ENCODE peak calls at places on chromosomes 4 and X, in six cellular contexts. Y, H, W, L, F and M are unnamed samples. For H3K9me3, the result is how much of the 10 kb centered on the place peaks cover.

GRCh38 chrX:47723689-47724088 is 64.7 kb upstream of the UXT start:
- DNase-seq in Y (no peak), H (no peak), W (no peak), L (no peak), F (no peak), M (no peak)

GRCh38 chr4:170109586-170110289 is 20.0 kb upstream of the AADAT start:
- DNase-seq in Y (no peak), H (no peak), W (peak), L (no peak), F (no peak), M (no peak)

GRCh38 chrX:15299945-15300851 is 15.2 kb downstream of the ASB11 start:
- DNase-seq in Y (no peak), H (peak), W (peak), L (no peak), F (no peak), M (no peak)

GRCh38 chr4:2009651-2010233 is 968 bp upstream of the NELFA start:
- DNase-seq in Y (peak), H (no peak), W (peak), L (peak), F (peak), M (no peak)

GRCh38 chr4:38013461-38014366 is 53.5 kb downstream of the PTTG2 start:
- DNase-seq in Y (no peak), H (no peak), W (peak), L (peak), F (peak), M (no peak)

GRCh38 chr4:5656415-5656814 is 51.9 kb downstream of the EVC2 start:
- DNase-seq in Y (no peak), H (no peak), W (no peak), L (no peak), F (no peak), M (no peak)

GRCh38 chr4:152735302-152735917 is 44.1 kb downstream of the TIGD4 start:
- DNase-seq in Y (no peak), H (peak), W (peak), L (no peak), F (no peak), M (no peak)

GRCh38 chr4:151014521-151015457 is at the start of gene LRBA:
- DNase-seq in Y (peak), H (peak), W (peak), L (peak), F (peak), M (peak)

GRCh38 chrX:115562492-115562872 is 1.5 kb downstream of the PLS3 start:
- DNase-seq in Y (no peak), H (no peak), W (peak), L (no peak), F (no peak), M (no peak)

GRCh38 chrX:110421499-110422455 is 63.1 kb downstream of the RTL9 start:
- DNase-seq in Y (peak), H (no peak), W (no peak), L (peak), F (peak), M (no peak)

GRCh38 chr4:72302981-72303704 is 265.9 kb downstream of the ADAMTS3 start:
- DNase-seq in Y (no peak), H (peak), W (peak), L (no peak), F (peak), M (no peak)

GRCh38 chr4:891747-892146 is 40.4 kb downstream of the GAK start:
- DNase-seq in Y (no peak), H (peak), W (no peak), L (no peak), F (no peak), M (no peak)

GRCh38 chrX:135327299-135327698 is 18.0 kb downstream of the ETDC start:
- DNase-seq in Y (no peak), H (no peak), W (peak), L (no peak), F (no peak), M (no peak)

GRCh38 chr4:3657917-3658913 is 108.0 kb upstream of the ADRA2C start:
- DNase-seq in Y (no peak), H (no peak), W (peak), L (no peak), F (no peak), M (no peak)

GRCh38 chr4:7571001-7571400 is 136.3 kb upstream of the PSAPL1 start:
- DNase-seq in Y (no peak), H (no peak), W (no peak), L (no peak), F (no peak), M (no peak)

GRCh38 chr4:7575426-7575825 is 140.7 kb upstream of the PSAPL1 start:
- DNase-seq in Y (no peak), H (no peak), W (no peak), L (no peak), F (no peak), M (no peak)

GRCh38 chr4:7570156-7570778 is 135.5 kb upstream of the PSAPL1 start:
- DNase-seq in Y (no peak), H (no peak), W (no peak), L (no peak), F (no peak), M (no peak)

GRCh38 chr4:7571736-7572135 is 137.0 kb upstream of the PSAPL1 start:
- DNase-seq in Y (no peak), H (no peak), W (no peak), L (no peak), F (no peak), M (no peak)

GRCh38 chr4:7573692-7574091 is 139.0 kb upstream of the PSAPL1 start:
- DNase-seq in Y (no peak), H (no peak), W (no peak), L (no peak), F (no peak), M (no peak)
- H3K9me3 ChIP-seq in Y (under half), H (under half), W (under half), L (under half), F (under half), M (under half)

GRCh38 chr4:153788064-153788418 is 842 bp downstream of the SFRP2 start:
- DNase-seq in Y (no peak), H (no peak), W (no peak), L (no peak), F (no peak), M (no peak)

GRCh38 chr4:153790962-153791551 is 2.2 kb upstream of the SFRP2 start:
- DNase-seq in Y (peak), H (no peak), W (peak), L (no peak), F (no peak), M (no peak)

GRCh38 chr4:153788419-153789276 is at the start of gene SFRP2:
- DNase-seq in Y (peak), H (no peak), W (no peak), L (no peak), F (no peak), M (no peak)

GRCh38 chr4:153792007-153792892 is 3.4 kb upstream of the SFRP2 start:
- DNase-seq in Y (peak), H (peak), W (peak), L (peak), F (peak), M (no peak)

GRCh38 chr4:153789741-153790651 is 1.1 kb upstream of the SFRP2 start:
- DNase-seq in Y (no peak), H (no peak), W (no peak), L (no peak), F (no peak), M (no peak)
- H3K4me3 ChIP-seq in Y (no peak), H (no peak), W (no peak), L (no peak), F (no peak), M (peak)

DNA sequence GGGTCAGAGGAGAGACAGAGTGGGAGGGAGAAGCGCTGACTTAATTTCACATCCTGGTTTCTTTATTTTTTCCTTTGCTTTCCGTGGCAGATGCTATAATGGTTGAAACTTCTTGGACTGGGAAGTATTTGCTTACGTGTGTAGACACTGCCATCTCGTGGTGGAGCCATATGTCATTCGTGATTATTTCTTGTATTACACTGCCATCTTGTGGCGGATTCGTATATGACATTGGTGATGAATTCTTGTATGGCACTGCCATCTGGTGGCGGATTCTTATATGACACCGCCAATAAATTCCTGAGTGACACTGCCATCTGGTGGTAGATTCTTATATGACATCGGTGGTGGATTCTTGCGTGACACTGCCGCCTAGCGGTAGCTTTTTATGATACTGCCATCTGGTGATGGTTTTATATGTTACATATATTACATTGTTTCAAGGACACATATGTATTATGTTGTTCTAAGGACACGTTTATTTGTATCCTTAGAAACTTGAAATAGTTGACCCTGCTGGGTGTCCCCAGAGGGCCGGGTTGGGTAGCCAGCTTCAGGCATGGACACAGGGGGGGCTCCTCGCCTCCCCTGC is 37.3 kb upstream of the CLCN4 start:
- DNase-seq in Y (no peak), H (peak), W (peak), L (peak), F (peak), M (peak)
- H3K9me3 ChIP-seq in Y (under half), H (under half), W (under half), L (under half), F (under half), M (under half)

DNA sequence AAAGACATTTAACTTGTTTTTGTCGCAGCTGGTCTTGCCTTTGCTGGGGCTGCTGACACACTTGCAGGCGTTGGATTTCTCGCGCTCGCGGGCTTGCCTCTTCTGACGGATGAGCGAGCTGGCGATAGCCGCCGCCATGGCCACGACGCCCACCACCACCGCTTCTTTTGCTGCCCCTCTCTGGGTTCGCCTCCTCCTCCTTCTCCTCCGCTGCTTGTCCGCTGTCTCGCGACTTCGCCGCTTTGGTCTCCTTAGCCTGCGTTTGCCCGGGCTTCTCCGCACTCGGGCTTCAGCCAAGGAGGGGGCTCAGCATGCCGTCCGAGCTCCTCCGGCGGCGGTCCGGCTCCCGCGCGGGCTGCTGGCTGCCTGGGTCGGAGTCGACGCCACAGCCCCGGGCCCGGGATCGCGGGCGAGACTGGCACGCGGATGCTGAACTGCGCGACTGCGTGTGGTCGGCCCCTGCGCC is 618 bp downstream of the FGF13 start:
- DNase-seq in Y (peak), H (no peak), W (peak), L (peak), F (peak), M (no peak)
- H3K4me3 ChIP-seq in Y (peak), H (no peak), W (no peak), L (no peak), F (no peak), M (peak)